ENCODE peak calls at places on chromosomes 12 and 14, in ten cellular contexts. One of them, this sample, is unnamed. For H3K9me3, the result is how much of the 10 kb centered on the place peaks cover.

GRCh38 chr14:43647302-43647701 is 859.8 kb downstream of the FSCB start:
- DNase-seq in T-helper 17 cell: no peak
- DNase-seq in fibroblast of lung: no peak
- DNase-seq in WERI-Rb-1: peak
- DNase-seq in ovary: no peak
- DNase-seq in left ventricle myocardium inferior: no peak
- DNase-seq in naive thymus-derived CD4-positive, alpha-beta T cell: no peak
- DNase-seq in cardiac muscle cell: no peak
- DNase-seq in aorta: no peak
- DNase-seq in esophagus squamous epithelium: no peak
- DNase-seq in this sample: no peak

GRCh38 chr12:107318804-107319535 is 225.6 kb upstream of the CRY1 start:
- DNase-seq in T-helper 17 cell: no peak
- DNase-seq in fibroblast of lung: peak
- DNase-seq in WERI-Rb-1: peak
- DNase-seq in ovary: no peak
- DNase-seq in left ventricle myocardium inferior: no peak
- DNase-seq in naive thymus-derived CD4-positive, alpha-beta T cell: peak
- DNase-seq in cardiac muscle cell: peak
- DNase-seq in aorta: no peak
- DNase-seq in esophagus squamous epithelium: no peak
- DNase-seq in this sample: no peak

GRCh38 chr14:82778008-82778407 is 1244.4 kb upstream of the SEL1L start:
- DNase-seq in T-helper 17 cell: no peak
- DNase-seq in fibroblast of lung: no peak
- DNase-seq in WERI-Rb-1: no peak
- DNase-seq in ovary: no peak
- DNase-seq in left ventricle myocardium inferior: no peak
- DNase-seq in naive thymus-derived CD4-positive, alpha-beta T cell: no peak
- DNase-seq in cardiac muscle cell: no peak
- DNase-seq in aorta: no peak
- DNase-seq in esophagus squamous epithelium: no peak
- DNase-seq in this sample: no peak

GRCh38 chr14:88481089-88481488 is 73.7 kb downstream of the PTPN21 start:
- DNase-seq in T-helper 17 cell: no peak
- DNase-seq in fibroblast of lung: no peak
- DNase-seq in WERI-Rb-1: no peak
- DNase-seq in ovary: no peak
- DNase-seq in left ventricle myocardium inferior: no peak
- DNase-seq in naive thymus-derived CD4-positive, alpha-beta T cell: no peak
- DNase-seq in cardiac muscle cell: no peak
- DNase-seq in aorta: no peak
- DNase-seq in esophagus squamous epithelium: no peak
- DNase-seq in this sample: no peak

GRCh38 chr12:89059721-89060120 is 292.6 kb downstream of the DUSP6 start:
- DNase-seq in T-helper 17 cell: no peak
- DNase-seq in fibroblast of lung: peak
- DNase-seq in WERI-Rb-1: no peak
- DNase-seq in ovary: no peak
- DNase-seq in left ventricle myocardium inferior: no peak
- DNase-seq in naive thymus-derived CD4-positive, alpha-beta T cell: no peak
- DNase-seq in cardiac muscle cell: peak
- DNase-seq in aorta: no peak
- DNase-seq in esophagus squamous epithelium: no peak
- DNase-seq in this sample: no peak

GRCh38 chr14:23551266-23552028 is at the start of gene ZFHX2:
- DNase-seq in T-helper 17 cell: peak
- DNase-seq in fibroblast of lung: peak
- DNase-seq in WERI-Rb-1: peak
- DNase-seq in ovary: no peak
- DNase-seq in left ventricle myocardium inferior: peak
- DNase-seq in naive thymus-derived CD4-positive, alpha-beta T cell: peak
- DNase-seq in cardiac muscle cell: peak
- DNase-seq in aorta: peak
- DNase-seq in esophagus squamous epithelium: no peak
- DNase-seq in this sample: no peak

GRCh38 chr14:89428556-89429196 is 11.6 kb upstream of the FOXN3 start:
- DNase-seq in T-helper 17 cell: no peak
- DNase-seq in fibroblast of lung: peak
- DNase-seq in WERI-Rb-1: peak
- DNase-seq in ovary: peak
- DNase-seq in left ventricle myocardium inferior: no peak
- DNase-seq in naive thymus-derived CD4-positive, alpha-beta T cell: no peak
- DNase-seq in cardiac muscle cell: no peak
- DNase-seq in aorta: peak
- DNase-seq in esophagus squamous epithelium: no peak
- DNase-seq in this sample: no peak

GRCh38 chr12:105239304-105239703 is 3.3 kb upstream of the APPL2 start:
- DNase-seq in T-helper 17 cell: no peak
- DNase-seq in fibroblast of lung: no peak
- DNase-seq in WERI-Rb-1: no peak
- DNase-seq in ovary: no peak
- DNase-seq in left ventricle myocardium inferior: no peak
- DNase-seq in naive thymus-derived CD4-positive, alpha-beta T cell: no peak
- DNase-seq in cardiac muscle cell: no peak
- DNase-seq in aorta: no peak
- DNase-seq in esophagus squamous epithelium: no peak
- DNase-seq in this sample: no peak

GRCh38 chr12:113482334-113482733 is 10.7 kb upstream of the LHX5 start:
- DNase-seq in T-helper 17 cell: no peak
- DNase-seq in fibroblast of lung: no peak
- DNase-seq in WERI-Rb-1: no peak
- DNase-seq in ovary: no peak
- DNase-seq in left ventricle myocardium inferior: no peak
- DNase-seq in naive thymus-derived CD4-positive, alpha-beta T cell: no peak
- DNase-seq in cardiac muscle cell: no peak
- DNase-seq in aorta: no peak
- DNase-seq in esophagus squamous epithelium: no peak
- DNase-seq in this sample: no peak

GRCh38 chr12:41507286-41507685 is 319.2 kb downstream of the PDZRN4 start:
- DNase-seq in T-helper 17 cell: no peak
- DNase-seq in fibroblast of lung: no peak
- DNase-seq in WERI-Rb-1: no peak
- DNase-seq in ovary: no peak
- DNase-seq in left ventricle myocardium inferior: no peak
- DNase-seq in naive thymus-derived CD4-positive, alpha-beta T cell: no peak
- DNase-seq in cardiac muscle cell: no peak
- DNase-seq in aorta: no peak
- DNase-seq in esophagus squamous epithelium: no peak
- DNase-seq in this sample: no peak

GRCh38 chr14:53516261-53516774 is 363.2 kb upstream of the DDHD1 start:
- DNase-seq in T-helper 17 cell: no peak
- DNase-seq in fibroblast of lung: peak
- DNase-seq in WERI-Rb-1: no peak
- DNase-seq in ovary: no peak
- DNase-seq in left ventricle myocardium inferior: no peak
- DNase-seq in naive thymus-derived CD4-positive, alpha-beta T cell: no peak
- DNase-seq in cardiac muscle cell: no peak
- DNase-seq in aorta: no peak
- DNase-seq in esophagus squamous epithelium: no peak
- DNase-seq in this sample: peak

GRCh38 chr14:70061108-70061507 is 127.6 kb downstream of the SLC8A3 start:
- DNase-seq in T-helper 17 cell: no peak
- DNase-seq in fibroblast of lung: no peak
- DNase-seq in WERI-Rb-1: no peak
- DNase-seq in ovary: no peak
- DNase-seq in left ventricle myocardium inferior: no peak
- DNase-seq in naive thymus-derived CD4-positive, alpha-beta T cell: no peak
- DNase-seq in cardiac muscle cell: no peak
- DNase-seq in aorta: no peak
- DNase-seq in esophagus squamous epithelium: no peak
- DNase-seq in this sample: no peak

GRCh38 chr14:38297681-38298080 is 41.8 kb upstream of the CLEC14A start:
- DNase-seq in T-helper 17 cell: no peak
- DNase-seq in fibroblast of lung: peak
- DNase-seq in WERI-Rb-1: no peak
- DNase-seq in ovary: no peak
- DNase-seq in left ventricle myocardium inferior: no peak
- DNase-seq in naive thymus-derived CD4-positive, alpha-beta T cell: no peak
- DNase-seq in cardiac muscle cell: peak
- DNase-seq in aorta: no peak
- DNase-seq in esophagus squamous epithelium: no peak
- DNase-seq in this sample: no peak

GRCh38 chr12:50081096-50081808 is 3.9 kb upstream of the SMARCD1 start:
- DNase-seq in T-helper 17 cell: no peak
- DNase-seq in fibroblast of lung: no peak
- DNase-seq in WERI-Rb-1: no peak
- DNase-seq in ovary: no peak
- DNase-seq in left ventricle myocardium inferior: no peak
- DNase-seq in naive thymus-derived CD4-positive, alpha-beta T cell: no peak
- DNase-seq in cardiac muscle cell: no peak
- DNase-seq in aorta: peak
- DNase-seq in esophagus squamous epithelium: no peak
- DNase-seq in this sample: no peak

GRCh38 chr14:72284176-72284575 is 351.9 kb downstream of the RGS6 start:
- DNase-seq in T-helper 17 cell: no peak
- DNase-seq in fibroblast of lung: no peak
- DNase-seq in WERI-Rb-1: no peak
- DNase-seq in ovary: no peak
- DNase-seq in left ventricle myocardium inferior: no peak
- DNase-seq in naive thymus-derived CD4-positive, alpha-beta T cell: no peak
- DNase-seq in cardiac muscle cell: no peak
- DNase-seq in aorta: no peak
- DNase-seq in esophagus squamous epithelium: no peak
- DNase-seq in this sample: no peak

GRCh38 chr14:87055007-87055406 is 938.0 kb downstream of the GALC start:
- DNase-seq in T-helper 17 cell: no peak
- DNase-seq in fibroblast of lung: no peak
- DNase-seq in WERI-Rb-1: no peak
- DNase-seq in ovary: no peak
- DNase-seq in left ventricle myocardium inferior: no peak
- DNase-seq in naive thymus-derived CD4-positive, alpha-beta T cell: no peak
- DNase-seq in cardiac muscle cell: no peak
- DNase-seq in aorta: no peak
- DNase-seq in esophagus squamous epithelium: no peak
- DNase-seq in this sample: no peak

GRCh38 chr12:130981156-130981789 is 27.6 kb downstream of the ADGRD1 start:
- DNase-seq in T-helper 17 cell: no peak
- DNase-seq in fibroblast of lung: no peak
- DNase-seq in WERI-Rb-1: no peak
- DNase-seq in ovary: no peak
- DNase-seq in left ventricle myocardium inferior: no peak
- DNase-seq in naive thymus-derived CD4-positive, alpha-beta T cell: no peak
- DNase-seq in cardiac muscle cell: no peak
- DNase-seq in aorta: no peak
- DNase-seq in esophagus squamous epithelium: no peak
- DNase-seq in this sample: no peak

GRCh38 chr12:93722757-93723567 is 45.8 kb downstream of the CRADD start:
- DNase-seq in T-helper 17 cell: no peak
- DNase-seq in fibroblast of lung: peak
- DNase-seq in WERI-Rb-1: no peak
- DNase-seq in ovary: no peak
- DNase-seq in left ventricle myocardium inferior: no peak
- DNase-seq in naive thymus-derived CD4-positive, alpha-beta T cell: no peak
- DNase-seq in cardiac muscle cell: no peak
- DNase-seq in aorta: no peak
- DNase-seq in esophagus squamous epithelium: no peak
- DNase-seq in this sample: no peak

DNA sequence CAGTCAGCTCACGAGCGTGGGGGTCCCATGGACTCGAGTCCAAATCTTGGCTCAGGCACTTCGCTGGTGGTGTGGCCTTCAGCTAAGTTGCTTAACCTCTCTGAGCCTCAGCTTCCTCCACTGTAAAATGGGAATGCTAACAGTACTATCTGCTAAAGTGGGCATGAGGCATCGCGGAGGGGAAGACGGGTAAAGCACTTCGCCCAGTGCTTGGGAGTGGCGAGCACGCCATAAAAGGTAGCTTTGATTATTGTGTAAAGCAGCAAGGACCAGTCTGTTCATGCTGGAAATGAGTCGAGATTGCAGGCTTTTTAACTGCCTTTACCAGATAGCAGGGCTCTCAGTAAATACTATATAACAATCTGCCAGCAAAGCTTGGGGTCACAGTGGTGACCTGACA is 24.5 kb downstream of the HRK start:
- DNase-seq in T-helper 17 cell: no peak
- DNase-seq in fibroblast of lung: no peak
- DNase-seq in WERI-Rb-1: no peak
- DNase-seq in ovary: no peak
- DNase-seq in left ventricle myocardium inferior: no peak
- DNase-seq in naive thymus-derived CD4-positive, alpha-beta T cell: no peak
- DNase-seq in cardiac muscle cell: no peak
- DNase-seq in aorta: no peak
- DNase-seq in esophagus squamous epithelium: no peak
- DNase-seq in this sample: no peak
- H3K9me3 ChIP-seq in T-helper 17 cell: under half
- H3K9me3 ChIP-seq in fibroblast of lung: under half
- H3K9me3 ChIP-seq in WERI-Rb-1: under half
- H3K9me3 ChIP-seq in ovary: under half
- H3K9me3 ChIP-seq in left ventricle myocardium inferior: under half
- H3K9me3 ChIP-seq in naive thymus-derived CD4-positive, alpha-beta T cell: under half
- H3K9me3 ChIP-seq in cardiac muscle cell: under half
- H3K9me3 ChIP-seq in aorta: under half
- H3K9me3 ChIP-seq in esophagus squamous epithelium: under half
- H3K9me3 ChIP-seq in this sample: under half

GRCh38 chr12:133023566-133023965 is 13.7 kb upstream of the ZNF84 start:
- DNase-seq in T-helper 17 cell: no peak
- DNase-seq in fibroblast of lung: peak
- DNase-seq in WERI-Rb-1: no peak
- DNase-seq in ovary: no peak
- DNase-seq in left ventricle myocardium inferior: no peak
- DNase-seq in naive thymus-derived CD4-positive, alpha-beta T cell: no peak
- DNase-seq in cardiac muscle cell: no peak
- DNase-seq in aorta: no peak
- DNase-seq in esophagus squamous epithelium: no peak
- DNase-seq in this sample: no peak
- H3K9me3 ChIP-seq in T-helper 17 cell: under half
- H3K9me3 ChIP-seq in fibroblast of lung: under half
- H3K9me3 ChIP-seq in WERI-Rb-1: under half
- H3K9me3 ChIP-seq in ovary: under half
- H3K9me3 ChIP-seq in left ventricle myocardium inferior: half or more
- H3K9me3 ChIP-seq in naive thymus-derived CD4-positive, alpha-beta T cell: half or more
- H3K9me3 ChIP-seq in cardiac muscle cell: under half
- H3K9me3 ChIP-seq in aorta: under half
- H3K9me3 ChIP-seq in esophagus squamous epithelium: under half
- H3K9me3 ChIP-seq in this sample: under half

GRCh38 chr12:133130038-133130807 is at the start of the genes ZNF10 and ZNF891:
- DNase-seq in T-helper 17 cell: peak
- DNase-seq in fibroblast of lung: peak
- DNase-seq in WERI-Rb-1: peak
- DNase-seq in ovary: peak
- DNase-seq in left ventricle myocardium inferior: peak
- DNase-seq in naive thymus-derived CD4-positive, alpha-beta T cell: peak
- DNase-seq in cardiac muscle cell: peak
- DNase-seq in aorta: peak
- DNase-seq in esophagus squamous epithelium: peak
- DNase-seq in this sample: peak
- H3K9me3 ChIP-seq in T-helper 17 cell: under half
- H3K9me3 ChIP-seq in fibroblast of lung: under half
- H3K9me3 ChIP-seq in WERI-Rb-1: under half
- H3K9me3 ChIP-seq in ovary: under half
- H3K9me3 ChIP-seq in left ventricle myocardium inferior: half or more
- H3K9me3 ChIP-seq in naive thymus-derived CD4-positive, alpha-beta T cell: half or more
- H3K9me3 ChIP-seq in cardiac muscle cell: under half
- H3K9me3 ChIP-seq in aorta: under half
- H3K9me3 ChIP-seq in esophagus squamous epithelium: under half
- H3K9me3 ChIP-seq in this sample: under half

DNA sequence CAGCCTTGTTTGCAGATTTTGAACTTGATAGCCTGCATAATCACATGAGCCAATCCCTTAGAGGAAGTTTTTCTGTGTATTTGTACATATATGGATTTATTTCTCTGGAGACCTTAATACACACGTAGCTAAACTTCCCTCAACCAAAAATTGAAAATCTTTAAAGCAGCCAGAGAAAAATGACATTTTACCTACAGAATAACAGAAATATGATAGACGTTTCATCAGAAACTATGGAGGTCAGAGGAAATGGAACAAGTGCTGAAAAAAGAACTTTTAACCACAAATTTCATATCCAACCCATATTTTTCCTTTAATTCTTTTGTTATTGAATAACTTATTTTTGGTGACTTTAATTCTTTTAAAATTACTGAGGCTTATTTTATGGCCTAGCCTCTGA is 177.7 kb downstream of the CCDC91 start:
- DNase-seq in T-helper 17 cell: no peak
- DNase-seq in fibroblast of lung: no peak
- DNase-seq in WERI-Rb-1: no peak
- DNase-seq in ovary: no peak
- DNase-seq in left ventricle myocardium inferior: no peak
- DNase-seq in naive thymus-derived CD4-positive, alpha-beta T cell: no peak
- DNase-seq in cardiac muscle cell: no peak
- DNase-seq in aorta: no peak
- DNase-seq in esophagus squamous epithelium: no peak
- DNase-seq in this sample: no peak
- H3K9me3 ChIP-seq in T-helper 17 cell: under half
- H3K9me3 ChIP-seq in fibroblast of lung: under half
- H3K9me3 ChIP-seq in WERI-Rb-1: under half
- H3K9me3 ChIP-seq in ovary: under half
- H3K9me3 ChIP-seq in left ventricle myocardium inferior: half or more
- H3K9me3 ChIP-seq in naive thymus-derived CD4-positive, alpha-beta T cell: under half
- H3K9me3 ChIP-seq in cardiac muscle cell: under half
- H3K9me3 ChIP-seq in aorta: under half
- H3K9me3 ChIP-seq in esophagus squamous epithelium: under half
- H3K9me3 ChIP-seq in this sample: under half